ENCODE peak calls at places on chromosomes 13 and 19, in six cellular contexts. L is psoas muscle; J is naive thymus-derived CD4-positive, alpha-beta T cell; V is lung; Z is left lung; Q is heart right ventricle. A is an unnamed sample.
A peak's percentile ranks its signal among the peaks of the same experiment; 100 is the strongest.

GRCh38 chr13:40477623-40478608 is 188.5 kb downstream of the FOXO1 start:
- DNase-seq in V (no peak), L (peak; percentile 49), J (no peak), Q (peak; percentile 61), Z (no peak), A (peak; percentile 35)

GRCh38 chr19:18364826-18365528 is 21.0 kb upstream of the GDF15 start:
- DNase-seq in L (no peak), J (no peak), V (peak; percentile 90), Z (peak; percentile 82), Q (peak; percentile 27), A (peak; percentile 84)

GRCh38 chr13:24683833-24684599 is 3.8 kb downstream of the ATP12A start:
- DNase-seq in J (peak; percentile 55), Z (no peak), L (peak; percentile 48), V (peak; percentile 50), Q (peak; percentile 61), A (no peak)

GRCh38 chr19:2469102-2469914 is 6.6 kb upstream of the GADD45B start:
- DNase-seq in J (no peak), V (no peak), Z (no peak), Q (no peak), L (peak; percentile 60), A (no peak)

GRCh38 chr13:49954674-49955455 is 18.7 kb upstream of the SPRYD7 start:
- DNase-seq in V (no peak), J (no peak), Z (no peak), Q (no peak), L (no peak), A (no peak)

GRCh38 chr13:52916483-52916990 is 68.1 kb upstream of the PCDH8 start:
- DNase-seq in Z (no peak), J (no peak), L (no peak), Q (no peak), V (no peak), A (no peak)

GRCh38 chr19:14337510-14337909 is 43.7 kb upstream of the ADGRE5 start:
- DNase-seq in V (no peak), Z (no peak), Q (no peak), L (no peak), J (peak; percentile 37), A (no peak)

GRCh38 chr19:3302755-3303154 is 63.6 kb upstream of the NFIC start:
- DNase-seq in J (no peak), V (no peak), Z (no peak), Q (no peak), L (no peak), A (no peak)

GRCh38 chr13:28409648-28410047 is 85.3 kb downstream of the FLT1 start:
- DNase-seq in Q (no peak), L (no peak), J (no peak), V (no peak), Z (no peak), A (no peak)

GRCh38 chr13:79802389-79803140 is 321.6 kb downstream of the NDFIP2 start:
- DNase-seq in J (no peak), Q (no peak), Z (no peak), L (no peak), V (no peak), A (no peak)

GRCh38 chr13:65697843-65698242 is 1532.3 kb downstream of the PCDH9 start:
- DNase-seq in J (no peak), V (no peak), Z (no peak), L (no peak), Q (no peak), A (no peak)

GRCh38 chr19:48615145-48616040 is 517 bp upstream of the FAM83E start:
- DNase-seq in Q (no peak), V (no peak), J (no peak), Z (no peak), L (no peak), A (no peak)

GRCh38 chr19:13920940-13921744 is 15.1 kb downstream of the CC2D1A start:
- DNase-seq in L (no peak), V (peak; percentile 43), Q (no peak), Z (no peak), J (no peak), A (no peak)

GRCh38 chr13:34128661-34129060 is 310.7 kb downstream of the RFC3 start:
- DNase-seq in Q (no peak), J (no peak), V (no peak), Z (no peak), L (no peak), A (no peak)

GRCh38 chr13:52924241-52925148 is 76.1 kb upstream of the PCDH8 start:
- DNase-seq in V (no peak), J (no peak), Z (no peak), Q (no peak), L (no peak), A (no peak)

GRCh38 chr13:74070065-74070464 is 64.1 kb downstream of the KLF12 start:
- DNase-seq in Q (no peak), J (peak; percentile 81), L (no peak), V (no peak), Z (no peak), A (no peak)

GRCh38 chr13:110920038-110920437 is 5.2 kb upstream of the ANKRD10 start:
- DNase-seq in Q (peak; percentile 51), V (no peak), Z (no peak), J (no peak), L (peak; percentile 36), A (no peak)

GRCh38 chr13:43785681-43786471 is 896 bp downstream of the ENOX1 start:
- DNase-seq in J (no peak), Z (peak; percentile 61), L (peak; percentile 85), Q (peak; percentile 87), V (peak; percentile 66), A (peak; percentile 93)

GRCh38 chr13:37173214-37173613 is 67.8 kb upstream of the CSNK1A1L start:
- DNase-seq in Z (no peak), L (no peak), J (no peak), V (no peak), Q (no peak), A (no peak)

GRCh38 chr13:23447927-23448326 is 14.4 kb upstream of the SACS start:
- DNase-seq in Z (no peak), J (no peak), L (no peak), V (no peak), Q (no peak), A (no peak)

GRCh38 chr19:43300876-43301765 is 31.8 kb upstream of the PSG9 start:
- DNase-seq in L (no peak), V (no peak), J (no peak), Q (no peak), Z (no peak), A (no peak)

GRCh38 chr19:43308244-43308815 is 39.0 kb upstream of the PSG9 start:
- DNase-seq in J (no peak), V (no peak), Z (no peak), L (no peak), Q (no peak), A (no peak)

GRCh38 chr19:43310221-43310620 is 40.9 kb upstream of the PSG9 start:
- DNase-seq in Z (no peak), L (no peak), J (no peak), Q (no peak), V (no peak), A (no peak)

GRCh38 chr19:43305642-43306041 is 36.3 kb upstream of the PSG9 start:
- DNase-seq in L (no peak), Q (no peak), J (no peak), Z (no peak), V (no peak), A (no peak)

DNA sequence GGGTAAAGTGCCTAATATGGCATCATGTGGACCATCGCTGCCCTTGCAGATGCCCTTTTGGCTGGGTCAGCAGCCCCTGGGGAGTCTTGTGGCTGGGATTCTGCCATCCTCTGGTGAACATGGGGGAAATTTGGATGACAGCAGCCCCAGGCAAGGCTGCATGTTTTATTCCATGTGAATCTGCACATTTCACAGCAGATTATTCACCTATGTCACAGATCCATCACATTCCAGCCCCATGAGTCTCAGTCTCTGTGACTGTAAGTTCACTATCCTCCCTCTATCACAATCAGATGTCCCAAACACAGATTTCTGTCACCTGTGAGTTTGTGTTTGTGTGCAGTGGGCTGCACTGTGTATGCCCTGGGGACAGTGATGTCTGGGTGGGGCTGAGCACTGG is 36.8 kb upstream of the PSG9 start:
- DNase-seq in L (no peak), J (no peak), Q (no peak), Z (no peak), V (no peak), A (no peak)
- H3K36me3 ChIP-seq in L (no peaks in the 10 kb centered on the region), J (no peaks in the 10 kb centered on the region), Q (no peaks in the 10 kb centered on the region), Z (no peaks in the 10 kb centered on the region), V (no peaks in the 10 kb centered on the region), A (no peaks in the 10 kb centered on the region)

DNA sequence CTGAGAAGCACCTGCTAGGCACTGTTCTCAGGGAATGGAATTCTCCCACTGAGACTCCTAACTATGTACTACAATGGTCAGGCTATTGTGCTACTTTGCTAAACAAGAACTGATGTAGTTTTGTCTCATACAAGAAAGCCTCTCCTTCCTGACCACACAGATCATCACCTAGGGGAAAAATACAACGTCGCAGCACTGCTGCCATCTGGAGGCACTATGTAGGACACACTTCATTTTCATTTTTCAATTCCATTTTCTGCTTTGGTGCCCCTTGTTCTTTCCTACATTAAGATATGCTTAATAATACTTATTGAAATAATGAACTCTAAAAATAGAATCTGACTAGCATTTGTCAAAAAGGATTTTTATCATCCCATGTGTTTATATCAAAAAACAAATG is 21.1 kb downstream of the PROSER1 start:
- DNase-seq in Z (no peak), V (no peak), J (no peak), L (no peak), Q (no peak), A (no peak)
- H3K36me3 ChIP-seq in Z (no peaks in the 10 kb centered on the region), V (peaks cover 27% of the 10 kb centered on the region), J (peaks cover 25% of the 10 kb centered on the region), L (peaks cover 83% of the 10 kb centered on the region), Q (peaks cover 96% of the 10 kb centered on the region), A (no peaks in the 10 kb centered on the region)

GRCh38 chr19:16831531-16831930 is 2.3 kb downstream of the SIN3B start:
- DNase-seq in Q (no peak), L (no peak), J (no peak), V (no peak), Z (no peak), A (no peak)
- H3K36me3 ChIP-seq in Q (peaks cover 62% of the 10 kb centered on the region), L (peaks cover 61% of the 10 kb centered on the region), J (peaks cover 12% of the 10 kb centered on the region), V (peaks cover 29% of the 10 kb centered on the region), Z (no peaks in the 10 kb centered on the region), A (no peaks in the 10 kb centered on the region)

GRCh38 chr19:19502281-19502680 is 13.1 kb downstream of the TSSK6 start:
- DNase-seq in Z (no peak), V (no peak), Q (no peak), L (no peak), J (no peak), A (no peak)
- H3K36me3 ChIP-seq in Z (no peaks in the 10 kb centered on the region), V (peaks cover 85% of the 10 kb centered on the region), Q (peaks cover 100% of the 10 kb centered on the region), L (peaks cover 96% of the 10 kb centered on the region), J (peaks cover 41% of the 10 kb centered on the region), A (no peaks in the 10 kb centered on the region)

DNA sequence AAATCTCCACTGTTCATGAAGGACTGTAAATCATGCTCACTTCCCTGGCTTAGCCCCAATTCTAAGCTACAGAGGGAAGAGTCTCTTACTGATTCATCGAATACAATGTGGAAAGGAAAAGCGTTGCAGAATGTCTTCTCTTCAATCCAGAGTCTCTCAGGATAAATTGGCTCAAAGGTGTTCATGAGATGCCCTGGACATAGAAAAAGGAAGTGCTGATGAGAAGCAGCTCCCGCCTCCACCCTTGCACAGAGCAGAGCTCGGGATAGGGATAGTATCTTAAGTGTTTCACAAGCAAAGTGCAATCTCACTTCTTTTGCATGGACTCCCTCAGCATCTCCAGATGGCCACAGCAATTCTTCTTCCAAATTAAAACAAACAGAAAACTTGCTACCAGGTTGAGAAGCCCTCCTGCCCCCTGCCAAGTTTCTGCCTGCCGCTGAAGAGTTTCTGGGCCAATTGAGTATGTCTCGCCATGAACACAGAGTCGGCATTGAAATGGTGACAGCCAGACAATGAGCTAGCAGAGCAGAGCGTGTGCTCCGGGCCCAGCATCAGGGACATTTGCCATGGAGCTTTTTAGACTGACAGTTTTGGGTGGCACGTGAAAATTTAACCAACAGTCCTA is 85.7 kb downstream of the C13orf42 start:
- DNase-seq in Z (no peak), V (no peak), L (no peak), J (no peak), Q (no peak), A (no peak)
- H3K36me3 ChIP-seq in Z (no peaks in the 10 kb centered on the region), V (no peaks in the 10 kb centered on the region), L (no peaks in the 10 kb centered on the region), J (no peaks in the 10 kb centered on the region), Q (no peaks in the 10 kb centered on the region), A (no peaks in the 10 kb centered on the region)